ENCODE peak calls at places on chromosomes 2 and 18, in five cellular contexts. A, Q, H, U and R are unnamed samples.

GRCh38 chr2:131121464-131121863 is 16.3 kb downstream of the PLEKHB2 start:
- DNase-seq in A (no peak), Q (no peak), H (no peak), U (no peak), R (no peak)

GRCh38 chr2:100367163-100367562 is 44.9 kb upstream of the LONRF2 start:
- DNase-seq in A (no peak), Q (no peak), H (no peak), U (no peak), R (no peak)

GRCh38 chr18:31657823-31658669 is 26.3 kb downstream of the B4GALT6 start:
- DNase-seq in A (peak), Q (no peak), H (peak), U (no peak), R (peak)

GRCh38 chr2:99569393-99569792 is 79.6 kb upstream of the REV1 start:
- DNase-seq in A (no peak), Q (no peak), H (no peak), U (no peak), R (no peak)

GRCh38 chr2:191976436-191976835 is 129.5 kb upstream of the CAVIN2 start:
- DNase-seq in A (no peak), Q (no peak), H (no peak), U (no peak), R (no peak)

GRCh38 chr2:217900010-217900779 is 102.6 kb downstream of the TNS1 start:
- DNase-seq in A (no peak), Q (no peak), H (no peak), U (no peak), R (no peak)

GRCh38 chr2:228763600-228763999 is 507.5 kb downstream of the PID1 start:
- DNase-seq in A (no peak), Q (no peak), H (no peak), U (no peak), R (no peak)

GRCh38 chr2:217932661-217933325 is 70.0 kb downstream of the TNS1 start:
- DNase-seq in A (no peak), Q (no peak), H (no peak), U (no peak), R (no peak)

GRCh38 chr18:45275367-45276113 is 339.7 kb upstream of the SLC14A2 start:
- DNase-seq in A (peak), Q (peak), H (peak), U (no peak), R (no peak)

GRCh38 chr2:38621018-38621417 is 18.3 kb upstream of the HNRNPLL start:
- DNase-seq in A (no peak), Q (no peak), H (no peak), U (no peak), R (no peak)

GRCh38 chr2:88437010-88437409 is 15.5 kb downstream of the FOXI3 start:
- DNase-seq in A (no peak), Q (no peak), H (no peak), U (no peak), R (no peak)

GRCh38 chr2:45918816-45919655 is 267.6 kb downstream of the PRKCE start:
- DNase-seq in A (peak), Q (no peak), H (no peak), U (no peak), R (no peak)

GRCh38 chr18:3832211-3832610 is 382.2 kb downstream of the TGIF1 start:
- DNase-seq in A (no peak), Q (no peak), H (no peak), U (no peak), R (no peak)

GRCh38 chr2:134164306-134164705 is 89.6 kb upstream of the MGAT5 start:
- DNase-seq in A (no peak), Q (no peak), H (no peak), U (no peak), R (no peak)

GRCh38 chr2:148865515-148865914 is 9.5 kb upstream of the KIF5C start:
- DNase-seq in A (no peak), Q (no peak), H (peak), U (no peak), R (no peak)

GRCh38 chr2:64233396-64233922 is 89.2 kb upstream of the PELI1 start:
- DNase-seq in A (no peak), Q (no peak), H (no peak), U (no peak), R (no peak)

GRCh38 chr18:48975221-48975816 is 24.6 kb upstream of the SMAD7 start:
- DNase-seq in A (no peak), Q (no peak), H (no peak), U (no peak), R (no peak)

GRCh38 chr2:120684691-120685402 is 50.8 kb upstream of the GLI2 start:
- DNase-seq in A (no peak), Q (no peak), H (no peak), U (no peak), R (no peak)

GRCh38 chr2:219634171-219634940 is 6.9 kb downstream of the SLC4A3 start:
- DNase-seq in A (no peak), Q (no peak), H (no peak), U (no peak), R (no peak)

GRCh38 chr2:70354264-70354949 is 52.5 kb upstream of the FAM136A start:
- DNase-seq in A (no peak), Q (no peak), H (no peak), U (no peak), R (no peak)

GRCh38 chr2:104844813-104845551 is 8.9 kb upstream of the POU3F3 start:
- DNase-seq in A (no peak), Q (no peak), H (no peak), U (no peak), R (no peak)

GRCh38 chr2:171712051-171712450 is 24.8 kb downstream of the DYNC1I2 start:
- DNase-seq in A (no peak), Q (no peak), H (no peak), U (no peak), R (no peak)

GRCh38 chr2:136858656-136859055 is 93.3 kb downstream of the THSD7B start:
- DNase-seq in A (no peak), Q (no peak), H (no peak), U (no peak), R (no peak)

GRCh38 chr2:111678161-111678560 is 205.8 kb downstream of the ANAPC1 start:
- DNase-seq in A (peak), Q (no peak), H (no peak), U (no peak), R (no peak)

GRCh38 chr18:44509048-44509447 is 171.6 kb upstream of the SETBP1 start:
- DNase-seq in A (peak), Q (no peak), H (no peak), U (no peak), R (no peak)

GRCh38 chr2:27765621-27766286 is 5.8 kb upstream of the MRPL33 start:
- DNase-seq in A (no peak), Q (no peak), H (peak), U (peak), R (peak)

GRCh38 chr2:150207979-150208378 is 279.5 kb downstream of the RND3 start:
- DNase-seq in A (no peak), Q (no peak), H (no peak), U (no peak), R (no peak)

GRCh38 chr2:24986397-24986796 is 14.6 kb upstream of the DNAJC27 start:
- DNase-seq in A (no peak), Q (no peak), H (no peak), U (no peak), R (no peak)

GRCh38 chr2:42569116-42569711 is 782 bp downstream of the MTA3 start:
- DNase-seq in A (peak), Q (no peak), H (peak), U (no peak), R (peak)

GRCh38 chr18:23721711-23722479 is 32.6 kb downstream of the LAMA3 start:
- DNase-seq in A (no peak), Q (no peak), H (no peak), U (no peak), R (no peak)

GRCh38 chr2:218733615-218734021 is 23.0 kb downstream of the TTLL4 start:
- DNase-seq in A (no peak), Q (no peak), H (peak), U (no peak), R (no peak)

GRCh38 chr2:229713371-229714079 is 830 bp downstream of the DNER start:
- DNase-seq in A (no peak), Q (no peak), H (peak), U (no peak), R (peak)

GRCh38 chr2:171763602-171764001 is 76.3 kb downstream of the DYNC1I2 start:
- DNase-seq in A (no peak), Q (no peak), H (no peak), U (no peak), R (no peak)

GRCh38 chr2:216216951-216217903 is 108.1 kb downstream of the XRCC5 start:
- DNase-seq in A (peak), Q (no peak), H (peak), U (no peak), R (no peak)

GRCh38 chr18:51778115-51778514 is 561.9 kb upstream of the DCC start:
- DNase-seq in A (no peak), Q (no peak), H (no peak), U (no peak), R (no peak)

GRCh38 chr2:190766581-190766980 is 114.0 kb upstream of the GLS start:
- DNase-seq in A (peak), Q (no peak), H (no peak), U (no peak), R (no peak)

GRCh38 chr2:196696423-196697073 is 57.0 kb downstream of the CCDC150 start:
- DNase-seq in A (no peak), Q (no peak), H (no peak), U (no peak), R (no peak)